ENCODE peak calls at places on chromosomes 16 and 17, in five cellular contexts. M is GM23338, C is K562, X is HepG2, R is transverse colon. Z is an unnamed sample.

GRCh38 chr16:19135896-19136438 is 22.2 kb downstream of the ITPRIPL2 start:
- DNase-seq in M (no peak), C (peak; percentile 67), X (no peak), R (peak; percentile 85), Z (no peak)

GRCh38 chr17:57970706-57971105 is 15.5 kb upstream of the CUEDC1 start:
- DNase-seq in M (no peak), C (no peak), X (no peak), R (no peak), Z (no peak)

GRCh38 chr17:80833952-80834895 is 157.4 kb upstream of the CHMP6 start:
- DNase-seq in M (no peak), C (no peak), X (no peak), R (no peak), Z (no peak)

GRCh38 chr17:77528516-77529327 is 388.0 kb downstream of the SEC14L1 start:
- DNase-seq in M (peak; percentile 87), C (no peak), X (no peak), R (no peak), Z (no peak)

GRCh38 chr16:799111-799947 is 1.2 kb downstream of the GNG13 start:
- DNase-seq in M (no peak), C (no peak), X (no peak), R (no peak), Z (no peak)

GRCh38 chr16:25799816-25800215 is 108.1 kb downstream of the HS3ST4 start:
- DNase-seq in M (no peak), C (no peak), X (no peak), R (no peak), Z (no peak)

GRCh38 chr16:68367891-68368601 is 57.2 kb downstream of the PRMT7 start:
- DNase-seq in M (no peak), C (no peak), X (no peak), R (no peak), Z (no peak)

GRCh38 chr16:69417537-69418199 is 6.8 kb upstream of the CYB5B start:
- DNase-seq in M (peak; percentile 64), C (no peak), X (peak; percentile 58), R (no peak), Z (peak; percentile 85)

DNA sequence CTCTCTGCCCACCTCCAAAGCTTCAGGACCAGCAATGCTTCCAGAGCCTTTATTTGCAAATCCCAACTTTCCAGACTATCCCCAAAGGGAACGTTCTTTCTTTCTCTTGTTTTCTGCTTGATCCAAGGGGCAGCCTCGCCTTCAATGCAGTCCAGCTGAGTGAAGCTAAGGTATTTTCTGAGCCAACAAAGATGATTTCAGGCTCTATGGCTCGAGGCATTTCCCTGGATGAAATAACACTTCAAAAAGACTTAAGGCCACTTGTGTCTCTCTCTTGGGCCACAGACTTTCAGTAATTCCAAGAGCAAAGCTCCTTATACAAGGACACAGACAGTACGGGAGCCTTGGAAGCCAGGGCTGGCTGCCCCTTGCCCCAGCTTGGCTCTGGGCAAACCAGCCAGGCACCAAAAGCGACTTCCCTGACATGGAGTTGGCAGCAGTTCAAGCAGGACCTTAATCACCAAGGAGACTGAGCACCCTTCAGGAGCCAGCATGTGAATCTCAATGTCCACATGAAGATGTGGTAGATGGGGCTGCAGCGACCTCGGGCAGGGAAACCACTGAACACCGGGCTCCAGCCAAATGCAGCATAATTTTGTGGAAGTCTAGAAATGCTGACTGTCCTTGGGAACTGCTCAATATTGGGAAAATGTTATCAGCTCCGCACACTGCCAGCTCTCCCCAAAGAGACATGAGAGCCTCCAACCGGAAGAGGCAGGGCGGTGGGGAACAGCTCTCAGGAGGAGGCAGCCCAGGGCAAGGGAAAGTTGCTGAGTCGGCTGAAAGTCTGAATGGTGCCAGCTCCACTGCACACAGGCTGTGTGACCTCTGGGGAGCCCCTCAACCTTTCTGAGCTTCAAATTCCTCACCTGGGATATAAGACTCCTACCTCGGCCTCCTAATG is 39.0 kb downstream of the TK2 start:
- DNase-seq in M (no peak), C (no peak), X (no peak), R (no peak), Z (no peak)
- H3K4me1 ChIP-seq in M (peaks cover 14% of the 10 kb centered on the region), C (peaks cover 10% of the 10 kb centered on the region), X (peaks cover 40% of the 10 kb centered on the region), R (peaks cover 6% of the 10 kb centered on the region), Z (peaks cover 30% of the 10 kb centered on the region)

GRCh38 chr17:75457047-75457654 is 716 bp downstream of the TMEM94 start:
- DNase-seq in M (peak; percentile 82), C (peak; percentile 60), X (no peak), R (no peak), Z (no peak)
- TF ChIP-seq CTCF in M (no peak), C (no peak), X (no peak), R (no peak), Z (no peak)

GRCh38 chr16:70738083-70738977 is 52.5 kb upstream of the MTSS2 start:
- DNase-seq in M (peak; percentile 81), C (peak; percentile 77), X (peak; percentile 79), R (peak; percentile 56), Z (no peak)
- TF ChIP-seq POLR2AphosphoS5 in M (no peak), C (no peak), X (no peak), R (no peak), Z (no peak)

DNA sequence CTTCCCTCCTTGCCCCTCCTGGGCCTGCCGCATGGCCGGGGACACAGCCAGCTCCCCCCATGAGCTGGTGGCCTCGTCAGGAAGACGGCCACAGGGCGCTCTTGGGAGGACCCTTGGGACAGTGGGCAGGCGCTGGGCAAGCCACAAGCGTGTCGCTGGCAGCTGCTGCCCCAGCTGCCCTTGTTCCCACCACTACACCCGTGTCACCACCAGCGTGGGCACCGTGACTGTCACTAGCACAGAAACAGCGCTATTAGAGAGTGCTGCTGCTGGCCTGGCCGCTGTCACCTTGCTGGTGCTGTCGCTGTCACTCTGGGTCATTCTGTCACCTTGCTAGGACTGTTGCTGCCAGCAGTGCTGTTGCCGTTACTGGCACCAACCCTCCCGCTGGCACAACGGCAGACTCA is 47.2 kb downstream of the ZFPM1 start:
- DNase-seq in M (no peak), C (no peak), X (no peak), R (no peak), Z (no peak)
- H3K4me1 ChIP-seq in M (no peaks in the 10 kb centered on the region), C (peaks cover 62% of the 10 kb centered on the region), X (peaks cover 43% of the 10 kb centered on the region), R (peaks cover 2% of the 10 kb centered on the region), Z (no peaks in the 10 kb centered on the region)

GRCh38 chr17:43334744-43335400 is 63.9 kb upstream of the ARL4D start:
- DNase-seq in M (no peak), C (no peak), X (no peak), R (no peak), Z (no peak)

GRCh38 chr17:43341705-43342600 is 56.8 kb upstream of the ARL4D start:
- DNase-seq in M (no peak), C (no peak), X (no peak), R (no peak), Z (no peak)

GRCh38 chr17:43337684-43338428 is 60.9 kb upstream of the ARL4D start:
- DNase-seq in M (no peak), C (no peak), X (no peak), R (no peak), Z (no peak)

GRCh38 chr17:43342601-43342905 is 56.2 kb upstream of the ARL4D start:
- DNase-seq in M (no peak), C (no peak), X (no peak), R (no peak), Z (no peak)

DNA sequence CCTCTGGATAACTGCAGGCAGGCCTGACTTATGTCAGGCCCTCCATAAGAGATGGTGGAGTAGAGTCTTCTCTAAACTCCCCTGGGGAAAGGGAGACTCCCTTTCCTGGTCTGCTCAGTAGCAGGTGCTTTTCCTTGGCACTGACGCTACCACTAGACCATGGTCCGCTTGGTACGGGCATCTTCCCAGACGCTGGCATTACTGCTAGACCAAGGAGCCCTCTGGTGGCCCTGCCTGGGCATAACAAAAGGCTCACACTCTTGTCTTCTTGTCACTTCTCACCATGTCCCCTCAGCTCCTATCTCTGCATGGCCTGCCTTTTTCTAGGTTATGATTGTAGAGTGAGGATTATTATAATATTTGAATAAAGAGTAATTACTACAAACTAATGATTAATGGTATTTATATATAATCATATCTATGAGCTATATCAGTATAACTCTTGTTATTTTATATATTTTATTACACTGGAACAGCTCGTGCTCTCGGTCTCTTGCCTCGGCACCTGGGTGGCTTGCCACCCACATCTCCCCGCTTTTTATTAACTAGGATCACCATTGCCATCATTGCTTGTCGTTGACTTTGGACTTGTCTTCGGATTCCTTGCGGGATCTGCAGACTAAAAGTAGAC is 59.8 kb upstream of the ARL4D start:
- DNase-seq in M (peak; percentile 76), C (no peak), X (peak; percentile 51), R (peak; percentile 82), Z (no peak)
- TF ChIP-seq CTCF in M (peak; percentile 50), C (peak; percentile 32), X (peak; percentile 80), R (peak; percentile 72), Z (peak; percentile 83)

GRCh38 chr17:45306623-45307022 is 10.2 kb downstream of the MAP3K14 start:
- DNase-seq in M (peak; percentile 44), C (no peak), X (no peak), R (no peak), Z (no peak)
- TF ChIP-seq POLR2AphosphoS5 in M (no peak), C (no peak), X (no peak), R (no peak), Z (no peak)

GRCh38 chr17:50213026-50214015 is 11.9 kb upstream of the COL1A1 start:
- DNase-seq in M (peak; percentile 60), C (peak; percentile 51), X (peak; percentile 73), R (no peak), Z (no peak)

GRCh38 chr17:50210249-50211225 is 9.1 kb upstream of the COL1A1 start:
- DNase-seq in M (peak; percentile 72), C (peak; percentile 73), X (peak; percentile 77), R (peak; percentile 65), Z (no peak)

GRCh38 chr17:50209472-50210248 is 8.2 kb upstream of the COL1A1 start:
- DNase-seq in M (peak; percentile 80), C (peak; percentile 78), X (no peak), R (peak; percentile 84), Z (no peak)

GRCh38 chr17:50211249-50212120 is 10.1 kb upstream of the COL1A1 start:
- DNase-seq in M (no peak), C (no peak), X (no peak), R (no peak), Z (no peak)

DNA sequence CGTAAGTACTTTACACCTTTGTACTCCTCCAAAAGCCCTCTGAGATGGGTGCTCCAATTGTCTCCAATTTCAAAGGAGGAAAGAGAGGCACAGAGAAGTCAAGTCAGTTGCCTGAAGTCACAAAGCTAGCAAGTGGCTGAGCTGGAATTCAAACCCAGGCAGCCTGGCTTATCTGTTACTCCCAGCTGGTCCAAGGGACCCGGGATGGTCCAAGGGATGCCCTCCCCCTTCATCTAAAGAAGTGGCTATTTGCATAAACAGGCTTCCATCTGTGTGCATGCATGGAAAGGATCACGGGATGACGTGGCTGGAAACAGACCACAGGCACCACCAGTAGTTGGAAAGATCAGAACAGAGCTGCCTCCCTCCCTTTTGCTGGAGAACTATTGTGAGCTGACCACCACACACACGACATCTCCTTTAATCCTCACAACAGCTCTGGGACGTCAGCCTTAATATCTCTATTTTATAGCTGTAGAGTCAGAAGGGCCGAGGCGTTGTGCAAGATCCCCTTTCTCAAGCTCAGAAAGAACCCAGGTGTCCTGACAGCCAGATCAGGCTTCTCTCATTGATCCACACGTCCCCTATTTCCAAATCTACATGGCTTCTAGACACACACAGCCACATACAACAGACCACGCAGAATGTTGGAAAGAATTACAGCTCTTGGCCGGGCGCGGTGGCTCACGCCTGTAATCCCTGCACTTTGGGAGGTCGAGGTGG is 10.9 kb upstream of the COL1A1 start:
- DNase-seq in M (no peak), C (peak; percentile 74), X (no peak), R (peak; percentile 41), Z (no peak)
- H3K4me1 ChIP-seq in M (peaks cover 38% of the 10 kb centered on the region), C (peaks cover 55% of the 10 kb centered on the region), X (peaks cover 61% of the 10 kb centered on the region), R (peaks cover 29% of the 10 kb centered on the region), Z (peaks cover 20% of the 10 kb centered on the region)